ENCODE peak calls at places on chromosomes 6 and 20, in eight cellular contexts. T, D, M, R, O, F, I and X are unnamed samples.

GRCh38 chr6:45637611-45638257 is 260.0 kb upstream of the SUPT3H start:
- DNase-seq in T (peak; percentile 75), D (no peak), M (no peak), R (no peak), O (no peak), F (no peak), I (no peak), X (no peak)

GRCh38 chr6:1596088-1596852 is 13.4 kb upstream of the FOXC1 start:
- DNase-seq in T (peak; percentile 55), D (peak; percentile 43), M (peak; percentile 64), R (no peak), O (no peak), F (peak; percentile 85), I (peak; percentile 42), X (peak; percentile 44)

GRCh38 chr20:19288636-19289035 is 76.2 kb downstream of the SLC24A3 start:
- DNase-seq in T (no peak), D (no peak), M (no peak), R (no peak), O (no peak), F (no peak), I (no peak), X (no peak)

GRCh38 chr6:57174511-57174907 is 2.4 kb downstream of the BAG2 start:
- DNase-seq in T (no peak), D (no peak), M (no peak), R (no peak), O (no peak), F (no peak), I (no peak), X (no peak)

GRCh38 chr20:38825901-38826625 is 20.6 kb downstream of the PPP1R16B start:
- DNase-seq in T (peak; percentile 80), D (no peak), M (no peak), R (no peak), O (no peak), F (peak; percentile 36), I (no peak), X (peak; percentile 19)

GRCh38 chr6:36735110-36735971 is 37.7 kb downstream of the RAB44 start:
- DNase-seq in T (no peak), D (no peak), M (peak; percentile 12), R (peak; percentile 89), O (peak; percentile 46), F (peak; percentile 94), I (no peak), X (no peak)

GRCh38 chr6:36209606-36210005 is 13.1 kb downstream of the BRPF3 start:
- DNase-seq in T (no peak), D (no peak), M (no peak), R (no peak), O (no peak), F (no peak), I (no peak), X (no peak)

GRCh38 chr6:146598785-146599405 is at the start of gene ADGB:
- DNase-seq in T (no peak), D (no peak), M (no peak), R (peak; percentile 49), O (no peak), F (peak; percentile 92), I (no peak), X (peak; percentile 77)

GRCh38 chr6:130848945-130849344 is 21.7 kb downstream of the SMLR1 start:
- DNase-seq in T (peak; percentile 6), D (no peak), M (no peak), R (no peak), O (no peak), F (no peak), I (no peak), X (peak; percentile 69)

GRCh38 chr6:77228279-77228678 is 235.0 kb downstream of the HTR1B start:
- DNase-seq in T (no peak), D (no peak), M (no peak), R (no peak), O (no peak), F (no peak), I (no peak), X (no peak)

GRCh38 chr6:4459032-4459431 is 317.2 kb upstream of the CDYL start:
- DNase-seq in T (peak; percentile 74), D (no peak), M (no peak), R (peak; percentile 58), O (no peak), F (peak; percentile 79), I (no peak), X (no peak)

GRCh38 chr20:45061244-45061643 is 39.7 kb downstream of the KCNS1 start:
- DNase-seq in T (peak; percentile 92), D (no peak), M (no peak), R (peak; percentile 90), O (no peak), F (peak; percentile 80), I (no peak), X (no peak)

GRCh38 chr6:137610702-137611101 is 116.5 kb upstream of the OLIG3 start:
- DNase-seq in T (no peak), D (no peak), M (no peak), R (no peak), O (no peak), F (no peak), I (no peak), X (no peak)

GRCh38 chr6:5469101-5469846 is 208.0 kb downstream of the FARS2 start:
- DNase-seq in T (no peak), D (no peak), M (no peak), R (no peak), O (no peak), F (no peak), I (no peak), X (peak; percentile 60)

GRCh38 chr6:37552267-37552666 is 52.6 kb upstream of the CCDC167 start:
- DNase-seq in T (no peak), D (no peak), M (no peak), R (no peak), O (no peak), F (no peak), I (no peak), X (no peak)

GRCh38 chr20:658202-658601 is 5.2 kb upstream of the SRXN1 start:
- DNase-seq in T (no peak), D (no peak), M (no peak), R (no peak), O (no peak), F (no peak), I (no peak), X (no peak)

GRCh38 chr6:122736166-122736565 is 43.4 kb upstream of the FABP7 start:
- DNase-seq in T (peak; percentile 48), D (no peak), M (no peak), R (no peak), O (no peak), F (no peak), I (no peak), X (no peak)

GRCh38 chr20:63101781-63102719 is 95.3 kb upstream of the BHLHE23 start:
- DNase-seq in T (no peak), D (peak; percentile 30), M (peak; percentile 83), R (peak; percentile 34), O (no peak), F (peak; percentile 78), I (no peak), X (no peak)

GRCh38 chr6:16244869-16245451 is 6.6 kb downstream of the GMPR start:
- DNase-seq in T (no peak), D (no peak), M (no peak), R (no peak), O (no peak), F (no peak), I (no peak), X (no peak)

GRCh38 chr20:45945678-45946148 is 11.2 kb downstream of the PCIF1 start:
- DNase-seq in T (peak; percentile 25), D (no peak), M (no peak), R (no peak), O (no peak), F (no peak), I (no peak), X (no peak)

GRCh38 chr20:38770546-38770945 is 22.3 kb downstream of the ACTR5 start:
- DNase-seq in T (no peak), D (no peak), M (no peak), R (no peak), O (no peak), F (no peak), I (no peak), X (no peak)

GRCh38 chr20:59743308-59743707 is 139.0 kb downstream of the PHACTR3 start:
- DNase-seq in T (no peak), D (no peak), M (no peak), R (no peak), O (no peak), F (no peak), I (no peak), X (no peak)

GRCh38 chr6:23073851-23074250 is 504.5 kb downstream of the HDGFL1 start:
- DNase-seq in T (no peak), D (no peak), M (no peak), R (peak; percentile 30), O (no peak), F (no peak), I (no peak), X (no peak)

GRCh38 chr6:11918739-11919605 is 93.1 kb upstream of the HIVEP1 start:
- DNase-seq in T (no peak), D (no peak), M (no peak), R (no peak), O (no peak), F (peak; percentile 49), I (peak; percentile 50), X (no peak)

GRCh38 chr6:37171970-37172812 is 2.2 kb downstream of the PIM1 start:
- DNase-seq in T (peak; percentile 94), D (peak; percentile 82), M (peak; percentile 93), R (peak; percentile 97), O (peak; percentile 85), F (peak; percentile 85), I (peak; percentile 90), X (peak; percentile 93)

GRCh38 chr6:122649701-122650100 is 39.5 kb downstream of the PKIB start:
- DNase-seq in T (peak; percentile 21), D (no peak), M (no peak), R (no peak), O (no peak), F (no peak), I (no peak), X (no peak)

GRCh38 chr6:24458937-24459336 is 30.4 kb downstream of the GPLD1 start:
- DNase-seq in T (peak; percentile 89), D (no peak), M (no peak), R (no peak), O (no peak), F (no peak), I (no peak), X (no peak)

GRCh38 chr20:58705525-58705924 is 12.9 kb downstream of the NPEPL1 start:
- DNase-seq in T (no peak), D (no peak), M (no peak), R (no peak), O (no peak), F (no peak), I (peak; percentile 29), X (peak; percentile 4)

GRCh38 chr6:44831002-44831610 is 443.6 kb downstream of the CDC5L start:
- DNase-seq in T (no peak), D (no peak), M (no peak), R (no peak), O (no peak), F (peak; percentile 22), I (no peak), X (no peak)